ENCODE peak calls at places on chromosomes 12 and 14, in ten cellular contexts. One of them, this sample, is unnamed.

GRCh38 chr12:74412607-74413230 is 124.9 kb upstream of the ATXN7L3B start:
- DNase-seq in H9: no peak
- DNase-seq in foreskin fibroblast: peak
- DNase-seq in GM23248: peak
- DNase-seq in dorsolateral prefrontal cortex: no peak
- DNase-seq in stimulated activated CD8-positive, alpha-beta memory T cell treated with anti-CD3 and anti-CD28 coated beads, Interleukin-4, amount 100 ng/mL, for 1 hour: no peak
- DNase-seq in NCI-H748 treated with DMSO at 0.1 percent for 48 hours: no peak
- DNase-seq in LoVo: peak
- DNase-seq in neuronal stem cell: peak
- DNase-seq in frontal cortex: no peak
- DNase-seq in this sample: no peak

GRCh38 chr14:83548061-83548839 is 1981.7 kb upstream of the FLRT2 start:
- DNase-seq in H9: no peak
- DNase-seq in foreskin fibroblast: peak
- DNase-seq in GM23248: no peak
- DNase-seq in dorsolateral prefrontal cortex: no peak
- DNase-seq in stimulated activated CD8-positive, alpha-beta memory T cell treated with anti-CD3 and anti-CD28 coated beads, Interleukin-4, amount 100 ng/mL, for 1 hour: no peak
- DNase-seq in NCI-H748 treated with DMSO at 0.1 percent for 48 hours: no peak
- DNase-seq in LoVo: no peak
- DNase-seq in neuronal stem cell: peak
- DNase-seq in frontal cortex: no peak
- DNase-seq in this sample: no peak

GRCh38 chr14:82387699-82388098 is 854.0 kb upstream of the SEL1L start:
- DNase-seq in H9: no peak
- DNase-seq in foreskin fibroblast: no peak
- DNase-seq in GM23248: no peak
- DNase-seq in dorsolateral prefrontal cortex: no peak
- DNase-seq in stimulated activated CD8-positive, alpha-beta memory T cell treated with anti-CD3 and anti-CD28 coated beads, Interleukin-4, amount 100 ng/mL, for 1 hour: no peak
- DNase-seq in NCI-H748 treated with DMSO at 0.1 percent for 48 hours: no peak
- DNase-seq in LoVo: no peak
- DNase-seq in neuronal stem cell: no peak
- DNase-seq in frontal cortex: no peak
- DNase-seq in this sample: no peak

GRCh38 chr12:18932715-18933114 is 194.8 kb downstream of the CAPZA3 start:
- DNase-seq in H9: no peak
- DNase-seq in foreskin fibroblast: peak
- DNase-seq in GM23248: peak
- DNase-seq in dorsolateral prefrontal cortex: no peak
- DNase-seq in stimulated activated CD8-positive, alpha-beta memory T cell treated with anti-CD3 and anti-CD28 coated beads, Interleukin-4, amount 100 ng/mL, for 1 hour: no peak
- DNase-seq in NCI-H748 treated with DMSO at 0.1 percent for 48 hours: no peak
- DNase-seq in LoVo: no peak
- DNase-seq in neuronal stem cell: no peak
- DNase-seq in frontal cortex: no peak
- DNase-seq in this sample: peak

GRCh38 chr12:51217133-51217967 is 512 bp downstream of the POU6F1 start:
- DNase-seq in H9: peak
- DNase-seq in foreskin fibroblast: peak
- DNase-seq in GM23248: peak
- DNase-seq in dorsolateral prefrontal cortex: peak
- DNase-seq in stimulated activated CD8-positive, alpha-beta memory T cell treated with anti-CD3 and anti-CD28 coated beads, Interleukin-4, amount 100 ng/mL, for 1 hour: no peak
- DNase-seq in NCI-H748 treated with DMSO at 0.1 percent for 48 hours: no peak
- DNase-seq in LoVo: peak
- DNase-seq in neuronal stem cell: peak
- DNase-seq in frontal cortex: peak
- DNase-seq in this sample: peak

GRCh38 chr12:31959701-31960391 is 631 bp downstream of the RESF1 start:
- DNase-seq in H9: no peak
- DNase-seq in foreskin fibroblast: peak
- DNase-seq in GM23248: peak
- DNase-seq in dorsolateral prefrontal cortex: peak
- DNase-seq in stimulated activated CD8-positive, alpha-beta memory T cell treated with anti-CD3 and anti-CD28 coated beads, Interleukin-4, amount 100 ng/mL, for 1 hour: no peak
- DNase-seq in NCI-H748 treated with DMSO at 0.1 percent for 48 hours: peak
- DNase-seq in LoVo: peak
- DNase-seq in neuronal stem cell: peak
- DNase-seq in frontal cortex: no peak
- DNase-seq in this sample: peak

GRCh38 chr12:12715128-12715458 is 2.1 kb upstream of the CDKN1B start:
- DNase-seq in H9: no peak
- DNase-seq in foreskin fibroblast: no peak
- DNase-seq in GM23248: no peak
- DNase-seq in dorsolateral prefrontal cortex: no peak
- DNase-seq in stimulated activated CD8-positive, alpha-beta memory T cell treated with anti-CD3 and anti-CD28 coated beads, Interleukin-4, amount 100 ng/mL, for 1 hour: no peak
- DNase-seq in NCI-H748 treated with DMSO at 0.1 percent for 48 hours: no peak
- DNase-seq in LoVo: no peak
- DNase-seq in neuronal stem cell: no peak
- DNase-seq in frontal cortex: no peak
- DNase-seq in this sample: no peak

GRCh38 chr12:41936333-41936732 is 208.3 kb downstream of the GXYLT1 start:
- DNase-seq in H9: no peak
- DNase-seq in foreskin fibroblast: no peak
- DNase-seq in GM23248: no peak
- DNase-seq in dorsolateral prefrontal cortex: no peak
- DNase-seq in stimulated activated CD8-positive, alpha-beta memory T cell treated with anti-CD3 and anti-CD28 coated beads, Interleukin-4, amount 100 ng/mL, for 1 hour: no peak
- DNase-seq in NCI-H748 treated with DMSO at 0.1 percent for 48 hours: no peak
- DNase-seq in LoVo: no peak
- DNase-seq in neuronal stem cell: no peak
- DNase-seq in frontal cortex: no peak
- DNase-seq in this sample: no peak

GRCh38 chr14:68718033-68718725 is 74.7 kb downstream of the ZFP36L1 start:
- DNase-seq in H9: no peak
- DNase-seq in foreskin fibroblast: no peak
- DNase-seq in GM23248: peak
- DNase-seq in dorsolateral prefrontal cortex: no peak
- DNase-seq in stimulated activated CD8-positive, alpha-beta memory T cell treated with anti-CD3 and anti-CD28 coated beads, Interleukin-4, amount 100 ng/mL, for 1 hour: no peak
- DNase-seq in NCI-H748 treated with DMSO at 0.1 percent for 48 hours: no peak
- DNase-seq in LoVo: no peak
- DNase-seq in neuronal stem cell: no peak
- DNase-seq in frontal cortex: no peak
- DNase-seq in this sample: no peak

GRCh38 chr12:71704920-71705319 is 19.0 kb downstream of the TMEM19 start:
- DNase-seq in H9: no peak
- DNase-seq in foreskin fibroblast: no peak
- DNase-seq in GM23248: no peak
- DNase-seq in dorsolateral prefrontal cortex: no peak
- DNase-seq in stimulated activated CD8-positive, alpha-beta memory T cell treated with anti-CD3 and anti-CD28 coated beads, Interleukin-4, amount 100 ng/mL, for 1 hour: no peak
- DNase-seq in NCI-H748 treated with DMSO at 0.1 percent for 48 hours: no peak
- DNase-seq in LoVo: no peak
- DNase-seq in neuronal stem cell: no peak
- DNase-seq in frontal cortex: no peak
- DNase-seq in this sample: no peak

GRCh38 chr12:15705606-15706005 is 83.6 kb downstream of the EPS8 start:
- DNase-seq in H9: no peak
- DNase-seq in foreskin fibroblast: no peak
- DNase-seq in GM23248: no peak
- DNase-seq in dorsolateral prefrontal cortex: no peak
- DNase-seq in stimulated activated CD8-positive, alpha-beta memory T cell treated with anti-CD3 and anti-CD28 coated beads, Interleukin-4, amount 100 ng/mL, for 1 hour: no peak
- DNase-seq in NCI-H748 treated with DMSO at 0.1 percent for 48 hours: no peak
- DNase-seq in LoVo: no peak
- DNase-seq in neuronal stem cell: no peak
- DNase-seq in frontal cortex: no peak
- DNase-seq in this sample: no peak

GRCh38 chr12:52990206-52990605 is 16.1 kb upstream of the EIF4B start:
- DNase-seq in H9: no peak
- DNase-seq in foreskin fibroblast: no peak
- DNase-seq in GM23248: peak
- DNase-seq in dorsolateral prefrontal cortex: no peak
- DNase-seq in stimulated activated CD8-positive, alpha-beta memory T cell treated with anti-CD3 and anti-CD28 coated beads, Interleukin-4, amount 100 ng/mL, for 1 hour: no peak
- DNase-seq in NCI-H748 treated with DMSO at 0.1 percent for 48 hours: no peak
- DNase-seq in LoVo: no peak
- DNase-seq in neuronal stem cell: no peak
- DNase-seq in frontal cortex: no peak
- DNase-seq in this sample: peak

GRCh38 chr12:66438601-66439000 is 136.3 kb downstream of the HELB start:
- DNase-seq in H9: no peak
- DNase-seq in foreskin fibroblast: peak
- DNase-seq in GM23248: peak
- DNase-seq in dorsolateral prefrontal cortex: no peak
- DNase-seq in stimulated activated CD8-positive, alpha-beta memory T cell treated with anti-CD3 and anti-CD28 coated beads, Interleukin-4, amount 100 ng/mL, for 1 hour: no peak
- DNase-seq in NCI-H748 treated with DMSO at 0.1 percent for 48 hours: no peak
- DNase-seq in LoVo: no peak
- DNase-seq in neuronal stem cell: no peak
- DNase-seq in frontal cortex: no peak
- DNase-seq in this sample: no peak

GRCh38 chr12:72011374-72011773 is 72.7 kb downstream of the TPH2 start:
- DNase-seq in H9: no peak
- DNase-seq in foreskin fibroblast: no peak
- DNase-seq in GM23248: peak
- DNase-seq in dorsolateral prefrontal cortex: no peak
- DNase-seq in stimulated activated CD8-positive, alpha-beta memory T cell treated with anti-CD3 and anti-CD28 coated beads, Interleukin-4, amount 100 ng/mL, for 1 hour: no peak
- DNase-seq in NCI-H748 treated with DMSO at 0.1 percent for 48 hours: no peak
- DNase-seq in LoVo: no peak
- DNase-seq in neuronal stem cell: no peak
- DNase-seq in frontal cortex: no peak
- DNase-seq in this sample: no peak

GRCh38 chr12:32437095-32437515 is 37.7 kb downstream of the FGD4 start:
- DNase-seq in H9: no peak
- DNase-seq in foreskin fibroblast: peak
- DNase-seq in GM23248: peak
- DNase-seq in dorsolateral prefrontal cortex: no peak
- DNase-seq in stimulated activated CD8-positive, alpha-beta memory T cell treated with anti-CD3 and anti-CD28 coated beads, Interleukin-4, amount 100 ng/mL, for 1 hour: no peak
- DNase-seq in NCI-H748 treated with DMSO at 0.1 percent for 48 hours: no peak
- DNase-seq in LoVo: peak
- DNase-seq in neuronal stem cell: no peak
- DNase-seq in frontal cortex: no peak
- DNase-seq in this sample: peak

GRCh38 chr14:102201776-102202175 is 62.1 kb downstream of the WDR20 start:
- DNase-seq in H9: no peak
- DNase-seq in foreskin fibroblast: no peak
- DNase-seq in GM23248: no peak
- DNase-seq in dorsolateral prefrontal cortex: no peak
- DNase-seq in stimulated activated CD8-positive, alpha-beta memory T cell treated with anti-CD3 and anti-CD28 coated beads, Interleukin-4, amount 100 ng/mL, for 1 hour: no peak
- DNase-seq in NCI-H748 treated with DMSO at 0.1 percent for 48 hours: no peak
- DNase-seq in LoVo: no peak
- DNase-seq in neuronal stem cell: no peak
- DNase-seq in frontal cortex: no peak
- DNase-seq in this sample: no peak

GRCh38 chr14:76651410-76652055 is 109.7 kb upstream of the VASH1 start:
- DNase-seq in H9: no peak
- DNase-seq in foreskin fibroblast: no peak
- DNase-seq in GM23248: no peak
- DNase-seq in dorsolateral prefrontal cortex: no peak
- DNase-seq in stimulated activated CD8-positive, alpha-beta memory T cell treated with anti-CD3 and anti-CD28 coated beads, Interleukin-4, amount 100 ng/mL, for 1 hour: no peak
- DNase-seq in NCI-H748 treated with DMSO at 0.1 percent for 48 hours: no peak
- DNase-seq in LoVo: no peak
- DNase-seq in neuronal stem cell: no peak
- DNase-seq in frontal cortex: no peak
- DNase-seq in this sample: no peak

GRCh38 chr14:63949696-63950095 is 96.9 kb downstream of the SYNE2 start:
- DNase-seq in H9: no peak
- DNase-seq in foreskin fibroblast: peak
- DNase-seq in GM23248: peak
- DNase-seq in dorsolateral prefrontal cortex: no peak
- DNase-seq in stimulated activated CD8-positive, alpha-beta memory T cell treated with anti-CD3 and anti-CD28 coated beads, Interleukin-4, amount 100 ng/mL, for 1 hour: no peak
- DNase-seq in NCI-H748 treated with DMSO at 0.1 percent for 48 hours: no peak
- DNase-seq in LoVo: no peak
- DNase-seq in neuronal stem cell: no peak
- DNase-seq in frontal cortex: no peak
- DNase-seq in this sample: no peak

GRCh38 chr14:57736391-57736790 is 129.5 kb downstream of the SLC35F4 start:
- DNase-seq in H9: no peak
- DNase-seq in foreskin fibroblast: no peak
- DNase-seq in GM23248: no peak
- DNase-seq in dorsolateral prefrontal cortex: no peak
- DNase-seq in stimulated activated CD8-positive, alpha-beta memory T cell treated with anti-CD3 and anti-CD28 coated beads, Interleukin-4, amount 100 ng/mL, for 1 hour: no peak
- DNase-seq in NCI-H748 treated with DMSO at 0.1 percent for 48 hours: no peak
- DNase-seq in LoVo: no peak
- DNase-seq in neuronal stem cell: no peak
- DNase-seq in frontal cortex: no peak
- DNase-seq in this sample: no peak

GRCh38 chr14:77098470-77099353 is 654 bp downstream of the CIPC start:
- DNase-seq in H9: peak
- DNase-seq in foreskin fibroblast: no peak
- DNase-seq in GM23248: peak
- DNase-seq in dorsolateral prefrontal cortex: peak
- DNase-seq in stimulated activated CD8-positive, alpha-beta memory T cell treated with anti-CD3 and anti-CD28 coated beads, Interleukin-4, amount 100 ng/mL, for 1 hour: no peak
- DNase-seq in NCI-H748 treated with DMSO at 0.1 percent for 48 hours: no peak
- DNase-seq in LoVo: no peak
- DNase-seq in neuronal stem cell: no peak
- DNase-seq in frontal cortex: no peak
- DNase-seq in this sample: peak

GRCh38 chr14:24219080-24219479 is 3.2 kb upstream of the MDP1 start:
- DNase-seq in H9: no peak
- DNase-seq in foreskin fibroblast: no peak
- DNase-seq in GM23248: no peak
- DNase-seq in dorsolateral prefrontal cortex: no peak
- DNase-seq in stimulated activated CD8-positive, alpha-beta memory T cell treated with anti-CD3 and anti-CD28 coated beads, Interleukin-4, amount 100 ng/mL, for 1 hour: no peak
- DNase-seq in NCI-H748 treated with DMSO at 0.1 percent for 48 hours: no peak
- DNase-seq in LoVo: no peak
- DNase-seq in neuronal stem cell: no peak
- DNase-seq in frontal cortex: no peak
- DNase-seq in this sample: no peak

GRCh38 chr12:132729541-132730320 is 19.1 kb downstream of the PGAM5 start:
- DNase-seq in H9: no peak
- DNase-seq in foreskin fibroblast: no peak
- DNase-seq in GM23248: peak
- DNase-seq in dorsolateral prefrontal cortex: peak
- DNase-seq in stimulated activated CD8-positive, alpha-beta memory T cell treated with anti-CD3 and anti-CD28 coated beads, Interleukin-4, amount 100 ng/mL, for 1 hour: no peak
- DNase-seq in NCI-H748 treated with DMSO at 0.1 percent for 48 hours: no peak
- DNase-seq in LoVo: no peak
- DNase-seq in neuronal stem cell: no peak
- DNase-seq in frontal cortex: no peak
- DNase-seq in this sample: no peak

GRCh38 chr12:48779869-48780268 is 9.0 kb downstream of the ADCY6 start:
- DNase-seq in H9: no peak
- DNase-seq in foreskin fibroblast: no peak
- DNase-seq in GM23248: peak
- DNase-seq in dorsolateral prefrontal cortex: no peak
- DNase-seq in stimulated activated CD8-positive, alpha-beta memory T cell treated with anti-CD3 and anti-CD28 coated beads, Interleukin-4, amount 100 ng/mL, for 1 hour: no peak
- DNase-seq in NCI-H748 treated with DMSO at 0.1 percent for 48 hours: no peak
- DNase-seq in LoVo: no peak
- DNase-seq in neuronal stem cell: no peak
- DNase-seq in frontal cortex: peak
- DNase-seq in this sample: no peak

GRCh38 chr12:54047160-54047963 is 6.3 kb upstream of the HOXC4 start:
- DNase-seq in H9: peak
- DNase-seq in foreskin fibroblast: no peak
- DNase-seq in GM23248: no peak
- DNase-seq in dorsolateral prefrontal cortex: no peak
- DNase-seq in stimulated activated CD8-positive, alpha-beta memory T cell treated with anti-CD3 and anti-CD28 coated beads, Interleukin-4, amount 100 ng/mL, for 1 hour: no peak
- DNase-seq in NCI-H748 treated with DMSO at 0.1 percent for 48 hours: no peak
- DNase-seq in LoVo: no peak
- DNase-seq in neuronal stem cell: no peak
- DNase-seq in frontal cortex: no peak
- DNase-seq in this sample: no peak

GRCh38 chr14:64196668-64197411 is 97.3 kb downstream of the ESR2 start:
- DNase-seq in H9: peak
- DNase-seq in foreskin fibroblast: peak
- DNase-seq in GM23248: peak
- DNase-seq in dorsolateral prefrontal cortex: peak
- DNase-seq in stimulated activated CD8-positive, alpha-beta memory T cell treated with anti-CD3 and anti-CD28 coated beads, Interleukin-4, amount 100 ng/mL, for 1 hour: no peak
- DNase-seq in NCI-H748 treated with DMSO at 0.1 percent for 48 hours: no peak
- DNase-seq in LoVo: no peak
- DNase-seq in neuronal stem cell: peak
- DNase-seq in frontal cortex: peak
- DNase-seq in this sample: peak

GRCh38 chr12:113090740-113091139 is 34.2 kb downstream of the DTX1 start:
- DNase-seq in H9: no peak
- DNase-seq in foreskin fibroblast: no peak
- DNase-seq in GM23248: no peak
- DNase-seq in dorsolateral prefrontal cortex: peak
- DNase-seq in stimulated activated CD8-positive, alpha-beta memory T cell treated with anti-CD3 and anti-CD28 coated beads, Interleukin-4, amount 100 ng/mL, for 1 hour: no peak
- DNase-seq in NCI-H748 treated with DMSO at 0.1 percent for 48 hours: no peak
- DNase-seq in LoVo: no peak
- DNase-seq in neuronal stem cell: no peak
- DNase-seq in frontal cortex: peak
- DNase-seq in this sample: no peak

GRCh38 chr14:68962681-68963080 is 16.4 kb downstream of the ACTN1 start:
- DNase-seq in H9: no peak
- DNase-seq in foreskin fibroblast: no peak
- DNase-seq in GM23248: no peak
- DNase-seq in dorsolateral prefrontal cortex: no peak
- DNase-seq in stimulated activated CD8-positive, alpha-beta memory T cell treated with anti-CD3 and anti-CD28 coated beads, Interleukin-4, amount 100 ng/mL, for 1 hour: no peak
- DNase-seq in NCI-H748 treated with DMSO at 0.1 percent for 48 hours: no peak
- DNase-seq in LoVo: no peak
- DNase-seq in neuronal stem cell: no peak
- DNase-seq in frontal cortex: no peak
- DNase-seq in this sample: no peak

GRCh38 chr12:93518725-93519124 is 51.4 kb downstream of the MRPL42 start:
- DNase-seq in H9: no peak
- DNase-seq in foreskin fibroblast: peak
- DNase-seq in GM23248: peak
- DNase-seq in dorsolateral prefrontal cortex: no peak
- DNase-seq in stimulated activated CD8-positive, alpha-beta memory T cell treated with anti-CD3 and anti-CD28 coated beads, Interleukin-4, amount 100 ng/mL, for 1 hour: no peak
- DNase-seq in NCI-H748 treated with DMSO at 0.1 percent for 48 hours: no peak
- DNase-seq in LoVo: no peak
- DNase-seq in neuronal stem cell: no peak
- DNase-seq in frontal cortex: no peak
- DNase-seq in this sample: peak